ENCODE peak calls at places on chromosomes 6 and 20, in nine cellular contexts. One of them, this sample, is unnamed. For H3K27me3, the result is how much of the 10 kb centered on the place peaks cover.

GRCh38 chr6:162190936-162191335 is 536.6 kb downstream of the PRKN start:
- DNase-seq in ovary: no peak
- DNase-seq in fibroblast of lung: no peak
- DNase-seq in body of pancreas: no peak
- DNase-seq in HCT116: no peak
- DNase-seq in left lung: no peak
- DNase-seq in CD4-positive, alpha-beta memory T cell: no peak
- DNase-seq in astrocyte: no peak
- DNase-seq in effector memory CD4-positive, alpha-beta T cell: no peak
- DNase-seq in this sample: no peak

GRCh38 chr6:166343157-166343502 is 785 bp upstream of the SFT2D1 start:
- DNase-seq in ovary: no peak
- DNase-seq in fibroblast of lung: no peak
- DNase-seq in body of pancreas: no peak
- DNase-seq in HCT116: no peak
- DNase-seq in left lung: no peak
- DNase-seq in CD4-positive, alpha-beta memory T cell: no peak
- DNase-seq in astrocyte: no peak
- DNase-seq in effector memory CD4-positive, alpha-beta T cell: no peak
- DNase-seq in this sample: no peak

GRCh38 chr6:151058021-151058733 is 181.6 kb upstream of the AKAP12 start:
- DNase-seq in ovary: peak
- DNase-seq in fibroblast of lung: no peak
- DNase-seq in body of pancreas: no peak
- DNase-seq in HCT116: no peak
- DNase-seq in left lung: no peak
- DNase-seq in CD4-positive, alpha-beta memory T cell: no peak
- DNase-seq in astrocyte: no peak
- DNase-seq in effector memory CD4-positive, alpha-beta T cell: no peak
- DNase-seq in this sample: no peak

GRCh38 chr6:39824030-39824926 is 32.1 kb downstream of the DAAM2 start:
- DNase-seq in ovary: no peak
- DNase-seq in fibroblast of lung: no peak
- DNase-seq in body of pancreas: no peak
- DNase-seq in HCT116: no peak
- DNase-seq in left lung: no peak
- DNase-seq in CD4-positive, alpha-beta memory T cell: no peak
- DNase-seq in astrocyte: no peak
- DNase-seq in effector memory CD4-positive, alpha-beta T cell: no peak
- DNase-seq in this sample: no peak

GRCh38 chr20:61810066-61810708 is 255.5 kb downstream of the TAF4 start:
- DNase-seq in ovary: no peak
- DNase-seq in fibroblast of lung: no peak
- DNase-seq in body of pancreas: no peak
- DNase-seq in HCT116: no peak
- DNase-seq in left lung: no peak
- DNase-seq in CD4-positive, alpha-beta memory T cell: no peak
- DNase-seq in astrocyte: no peak
- DNase-seq in effector memory CD4-positive, alpha-beta T cell: no peak
- DNase-seq in this sample: no peak

GRCh38 chr6:137882225-137882961 is 15.3 kb downstream of the TNFAIP3 start:
- DNase-seq in ovary: no peak
- DNase-seq in fibroblast of lung: no peak
- DNase-seq in body of pancreas: no peak
- DNase-seq in HCT116: no peak
- DNase-seq in left lung: no peak
- DNase-seq in CD4-positive, alpha-beta memory T cell: peak
- DNase-seq in astrocyte: no peak
- DNase-seq in effector memory CD4-positive, alpha-beta T cell: no peak
- DNase-seq in this sample: no peak

GRCh38 chr6:25042599-25042936 is 106.8 kb upstream of the RIPOR2 start:
- DNase-seq in ovary: no peak
- DNase-seq in fibroblast of lung: no peak
- DNase-seq in body of pancreas: no peak
- DNase-seq in HCT116: no peak
- DNase-seq in left lung: no peak
- DNase-seq in CD4-positive, alpha-beta memory T cell: peak
- DNase-seq in astrocyte: no peak
- DNase-seq in effector memory CD4-positive, alpha-beta T cell: peak
- DNase-seq in this sample: no peak

GRCh38 chr6:142374965-142375733 is 73.3 kb downstream of the ADGRG6 start:
- DNase-seq in ovary: no peak
- DNase-seq in fibroblast of lung: peak
- DNase-seq in body of pancreas: no peak
- DNase-seq in HCT116: peak
- DNase-seq in left lung: no peak
- DNase-seq in CD4-positive, alpha-beta memory T cell: no peak
- DNase-seq in astrocyte: peak
- DNase-seq in effector memory CD4-positive, alpha-beta T cell: no peak
- DNase-seq in this sample: peak

GRCh38 chr6:166656269-166657206 is 29.5 kb upstream of the RPS6KA2 start:
- DNase-seq in ovary: peak
- DNase-seq in fibroblast of lung: peak
- DNase-seq in body of pancreas: no peak
- DNase-seq in HCT116: no peak
- DNase-seq in left lung: no peak
- DNase-seq in CD4-positive, alpha-beta memory T cell: no peak
- DNase-seq in astrocyte: no peak
- DNase-seq in effector memory CD4-positive, alpha-beta T cell: no peak
- DNase-seq in this sample: no peak

GRCh38 chr6:54366647-54367327 is 58.5 kb downstream of the TINAG start:
- DNase-seq in ovary: no peak
- DNase-seq in fibroblast of lung: no peak
- DNase-seq in body of pancreas: no peak
- DNase-seq in HCT116: peak
- DNase-seq in left lung: no peak
- DNase-seq in CD4-positive, alpha-beta memory T cell: no peak
- DNase-seq in astrocyte: peak
- DNase-seq in effector memory CD4-positive, alpha-beta T cell: no peak
- DNase-seq in this sample: peak

GRCh38 chr20:51318058-51318960 is 224.2 kb downstream of the NFATC2 start:
- DNase-seq in ovary: no peak
- DNase-seq in fibroblast of lung: no peak
- DNase-seq in body of pancreas: peak
- DNase-seq in HCT116: peak
- DNase-seq in left lung: no peak
- DNase-seq in CD4-positive, alpha-beta memory T cell: peak
- DNase-seq in astrocyte: no peak
- DNase-seq in effector memory CD4-positive, alpha-beta T cell: peak
- DNase-seq in this sample: peak

GRCh38 chr6:25035451-25036435 is 100.0 kb upstream of the RIPOR2 start:
- DNase-seq in ovary: no peak
- DNase-seq in fibroblast of lung: no peak
- DNase-seq in body of pancreas: no peak
- DNase-seq in HCT116: no peak
- DNase-seq in left lung: no peak
- DNase-seq in CD4-positive, alpha-beta memory T cell: peak
- DNase-seq in astrocyte: peak
- DNase-seq in effector memory CD4-positive, alpha-beta T cell: no peak
- DNase-seq in this sample: no peak

DNA sequence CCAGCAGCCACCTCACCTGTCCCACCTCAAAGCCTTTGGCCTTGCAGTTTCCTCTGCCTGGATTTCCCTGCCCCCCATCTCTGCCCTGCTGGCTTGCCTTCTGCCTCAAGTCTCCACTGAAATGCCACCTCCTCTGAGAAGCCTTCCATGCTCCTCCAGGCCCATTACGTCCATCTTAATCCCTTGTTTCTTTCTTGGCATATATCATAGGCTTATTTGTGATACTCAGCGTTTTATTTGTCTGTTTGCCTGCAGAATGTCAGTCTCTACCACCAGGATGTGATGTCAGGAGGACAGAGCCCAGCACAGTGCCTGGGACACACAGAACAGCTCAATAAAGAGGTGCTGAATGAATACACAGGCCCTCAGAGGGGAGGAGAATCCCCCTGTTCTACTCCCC is 24.4 kb upstream of the TLDC2 start:
- DNase-seq in ovary: no peak
- DNase-seq in fibroblast of lung: no peak
- DNase-seq in body of pancreas: no peak
- DNase-seq in HCT116: no peak
- DNase-seq in left lung: no peak
- DNase-seq in CD4-positive, alpha-beta memory T cell: no peak
- DNase-seq in astrocyte: no peak
- DNase-seq in effector memory CD4-positive, alpha-beta T cell: no peak
- DNase-seq in this sample: no peak
- H3K27ac ChIP-seq in ovary: no peak
- H3K27ac ChIP-seq in fibroblast of lung: peak
- H3K27ac ChIP-seq in body of pancreas: no peak
- H3K27ac ChIP-seq in HCT116: no peak
- H3K27ac ChIP-seq in left lung: peak
- H3K27ac ChIP-seq in CD4-positive, alpha-beta memory T cell: no peak
- H3K27ac ChIP-seq in astrocyte: no peak
- H3K27ac ChIP-seq in effector memory CD4-positive, alpha-beta T cell: no peak
- H3K27ac ChIP-seq in this sample: no peak

GRCh38 chr6:70375166-70375565 is 38.1 kb upstream of the FAM135A start:
- DNase-seq in ovary: no peak
- DNase-seq in fibroblast of lung: peak
- DNase-seq in body of pancreas: no peak
- DNase-seq in HCT116: no peak
- DNase-seq in left lung: no peak
- DNase-seq in CD4-positive, alpha-beta memory T cell: no peak
- DNase-seq in astrocyte: no peak
- DNase-seq in effector memory CD4-positive, alpha-beta T cell: no peak
- DNase-seq in this sample: peak

GRCh38 chr6:70370496-70370895 is 42.8 kb upstream of the FAM135A start:
- DNase-seq in ovary: no peak
- DNase-seq in fibroblast of lung: no peak
- DNase-seq in body of pancreas: no peak
- DNase-seq in HCT116: no peak
- DNase-seq in left lung: no peak
- DNase-seq in CD4-positive, alpha-beta memory T cell: no peak
- DNase-seq in astrocyte: no peak
- DNase-seq in effector memory CD4-positive, alpha-beta T cell: no peak
- DNase-seq in this sample: no peak

GRCh38 chr6:70363741-70364493 is 49.4 kb upstream of the FAM135A start:
- DNase-seq in ovary: no peak
- DNase-seq in fibroblast of lung: no peak
- DNase-seq in body of pancreas: peak
- DNase-seq in HCT116: no peak
- DNase-seq in left lung: no peak
- DNase-seq in CD4-positive, alpha-beta memory T cell: no peak
- DNase-seq in astrocyte: no peak
- DNase-seq in effector memory CD4-positive, alpha-beta T cell: no peak
- DNase-seq in this sample: no peak

GRCh38 chr6:70371454-70372105 is 41.7 kb upstream of the FAM135A start:
- DNase-seq in ovary: no peak
- DNase-seq in fibroblast of lung: peak
- DNase-seq in body of pancreas: no peak
- DNase-seq in HCT116: peak
- DNase-seq in left lung: no peak
- DNase-seq in CD4-positive, alpha-beta memory T cell: peak
- DNase-seq in astrocyte: peak
- DNase-seq in effector memory CD4-positive, alpha-beta T cell: no peak
- DNase-seq in this sample: no peak

DNA sequence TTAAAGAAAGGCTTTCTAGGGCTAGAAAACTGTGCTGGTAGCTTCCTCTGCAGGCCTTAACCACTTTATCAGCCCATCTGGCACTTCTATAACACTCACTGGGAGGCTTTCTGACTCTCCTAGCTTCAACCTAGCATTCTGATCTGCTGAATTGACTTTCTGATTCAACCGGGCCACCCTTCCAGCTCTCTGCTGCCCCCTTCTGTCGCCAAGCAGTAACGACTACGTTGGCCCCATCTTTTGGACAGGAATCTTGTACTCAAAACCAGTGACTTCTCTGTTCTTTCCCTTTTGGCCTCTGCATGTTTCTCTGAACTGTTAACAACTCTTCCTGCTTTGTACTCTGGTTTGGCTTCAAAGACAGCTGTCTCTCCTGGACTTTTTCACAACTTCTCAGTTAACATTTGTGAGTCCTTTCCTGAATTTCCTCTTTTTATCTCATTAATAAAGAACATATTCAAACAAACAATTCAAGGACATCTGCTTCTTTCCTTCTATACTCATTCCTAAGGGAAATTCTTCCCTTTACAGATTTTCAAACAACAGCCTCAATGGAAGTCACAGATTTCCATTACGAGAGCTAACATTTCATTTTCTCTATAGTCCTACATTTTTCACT is 43.9 kb upstream of the FAM135A start:
- DNase-seq in ovary: peak
- DNase-seq in fibroblast of lung: peak
- DNase-seq in body of pancreas: peak
- DNase-seq in HCT116: peak
- DNase-seq in left lung: peak
- DNase-seq in CD4-positive, alpha-beta memory T cell: peak
- DNase-seq in astrocyte: peak
- DNase-seq in effector memory CD4-positive, alpha-beta T cell: peak
- DNase-seq in this sample: peak
- H3K27me3 ChIP-seq in ovary: under half
- H3K27me3 ChIP-seq in fibroblast of lung: under half
- H3K27me3 ChIP-seq in body of pancreas: under half
- H3K27me3 ChIP-seq in HCT116: half or more
- H3K27me3 ChIP-seq in left lung: under half
- H3K27me3 ChIP-seq in CD4-positive, alpha-beta memory T cell: under half
- H3K27me3 ChIP-seq in astrocyte: half or more
- H3K27me3 ChIP-seq in effector memory CD4-positive, alpha-beta T cell: under half
- H3K27me3 ChIP-seq in this sample: under half

GRCh38 chr20:20740595-20740994 is 28.2 kb upstream of the RALGAPA2 start:
- DNase-seq in ovary: no peak
- DNase-seq in fibroblast of lung: peak
- DNase-seq in body of pancreas: no peak
- DNase-seq in HCT116: no peak
- DNase-seq in left lung: no peak
- DNase-seq in CD4-positive, alpha-beta memory T cell: no peak
- DNase-seq in astrocyte: no peak
- DNase-seq in effector memory CD4-positive, alpha-beta T cell: no peak
- DNase-seq in this sample: no peak

GRCh38 chr20:20741067-20742045 is 28.9 kb upstream of the RALGAPA2 start:
- DNase-seq in ovary: no peak
- DNase-seq in fibroblast of lung: no peak
- DNase-seq in body of pancreas: no peak
- DNase-seq in HCT116: no peak
- DNase-seq in left lung: peak
- DNase-seq in CD4-positive, alpha-beta memory T cell: no peak
- DNase-seq in astrocyte: no peak
- DNase-seq in effector memory CD4-positive, alpha-beta T cell: no peak
- DNase-seq in this sample: no peak

GRCh38 chr20:20744170-20744725 is 31.8 kb upstream of the RALGAPA2 start:
- DNase-seq in ovary: no peak
- DNase-seq in fibroblast of lung: no peak
- DNase-seq in body of pancreas: no peak
- DNase-seq in HCT116: no peak
- DNase-seq in left lung: no peak
- DNase-seq in CD4-positive, alpha-beta memory T cell: no peak
- DNase-seq in astrocyte: no peak
- DNase-seq in effector memory CD4-positive, alpha-beta T cell: no peak
- DNase-seq in this sample: no peak

GRCh38 chr20:20743511-20744169 is 31.2 kb upstream of the RALGAPA2 start:
- DNase-seq in ovary: peak
- DNase-seq in fibroblast of lung: peak
- DNase-seq in body of pancreas: peak
- DNase-seq in HCT116: no peak
- DNase-seq in left lung: peak
- DNase-seq in CD4-positive, alpha-beta memory T cell: no peak
- DNase-seq in astrocyte: peak
- DNase-seq in effector memory CD4-positive, alpha-beta T cell: no peak
- DNase-seq in this sample: no peak
- H3K27ac ChIP-seq in ovary: peak
- H3K27ac ChIP-seq in fibroblast of lung: no peak
- H3K27ac ChIP-seq in body of pancreas: peak
- H3K27ac ChIP-seq in HCT116: no peak
- H3K27ac ChIP-seq in left lung: peak
- H3K27ac ChIP-seq in CD4-positive, alpha-beta memory T cell: no peak
- H3K27ac ChIP-seq in astrocyte: no peak
- H3K27ac ChIP-seq in effector memory CD4-positive, alpha-beta T cell: no peak
- H3K27ac ChIP-seq in this sample: no peak

GRCh38 chr20:9506964-9507369 is 7.4 kb upstream of the LAMP5 start:
- DNase-seq in ovary: no peak
- DNase-seq in fibroblast of lung: no peak
- DNase-seq in body of pancreas: no peak
- DNase-seq in HCT116: no peak
- DNase-seq in left lung: no peak
- DNase-seq in CD4-positive, alpha-beta memory T cell: no peak
- DNase-seq in astrocyte: no peak
- DNase-seq in effector memory CD4-positive, alpha-beta T cell: no peak
- DNase-seq in this sample: no peak
- H3K27me3 ChIP-seq in ovary: under half
- H3K27me3 ChIP-seq in fibroblast of lung: under half
- H3K27me3 ChIP-seq in body of pancreas: under half
- H3K27me3 ChIP-seq in HCT116: under half
- H3K27me3 ChIP-seq in left lung: half or more
- H3K27me3 ChIP-seq in CD4-positive, alpha-beta memory T cell: under half
- H3K27me3 ChIP-seq in astrocyte: half or more
- H3K27me3 ChIP-seq in effector memory CD4-positive, alpha-beta T cell: under half
- H3K27me3 ChIP-seq in this sample: half or more